ENCODE peak calls at places on chromosome 15, in five cellular contexts. K is cardiac muscle cell, P is neural progenitor cell, H is heart left ventricle, N is aorta. W is an unnamed sample. For H3K4me1 and H3K9me3, the result is how much of the 10 kb centered on the place peaks cover.

GRCh38 chr15:41507820-41508290 is 5.8 kb downstream of the LTK start:
- DNase-seq in P (no peak), N (no peak), H (no peak), K (no peak), W (peak)

GRCh38 chr15:37877851-37878577 is 56.4 kb upstream of the TMCO5A start:
- DNase-seq in P (no peak), H (no peak), N (no peak), K (no peak), W (no peak)

GRCh38 chr15:56832125-56832524 is 86.3 kb upstream of the TCF12 start:
- DNase-seq in H (peak), K (no peak), N (peak), P (no peak), W (peak)

GRCh38 chr15:43410572-43411214 is 39.8 kb downstream of the TUBGCP4 start:
- DNase-seq in K (no peak), H (no peak), P (no peak), N (no peak), W (no peak)

GRCh38 chr15:51736069-51736468 is 1.4 kb downstream of the LYSMD2 start:
- DNase-seq in K (no peak), H (no peak), P (no peak), N (no peak), W (no peak)

GRCh38 chr15:36778516-36778915 is 199.1 kb downstream of the CDIN1 start:
- DNase-seq in H (no peak), P (no peak), K (no peak), N (no peak), W (no peak)

GRCh38 chr15:64452988-64453688 is 7.2 kb upstream of the ZNF609 start:
- DNase-seq in N (no peak), P (peak), H (peak), K (no peak), W (no peak)

GRCh38 chr15:78060232-78060631 is 17.3 kb downstream of the TBC1D2B start:
- DNase-seq in P (no peak), N (no peak), H (no peak), K (no peak), W (no peak)

GRCh38 chr15:54026258-54026657 is 48.0 kb downstream of the UNC13C start:
- DNase-seq in K (no peak), N (no peak), P (no peak), H (no peak), W (no peak)
- H3K4me1 ChIP-seq in K (under half), N (under half), P (under half), H (under half), W (under half)

DNA sequence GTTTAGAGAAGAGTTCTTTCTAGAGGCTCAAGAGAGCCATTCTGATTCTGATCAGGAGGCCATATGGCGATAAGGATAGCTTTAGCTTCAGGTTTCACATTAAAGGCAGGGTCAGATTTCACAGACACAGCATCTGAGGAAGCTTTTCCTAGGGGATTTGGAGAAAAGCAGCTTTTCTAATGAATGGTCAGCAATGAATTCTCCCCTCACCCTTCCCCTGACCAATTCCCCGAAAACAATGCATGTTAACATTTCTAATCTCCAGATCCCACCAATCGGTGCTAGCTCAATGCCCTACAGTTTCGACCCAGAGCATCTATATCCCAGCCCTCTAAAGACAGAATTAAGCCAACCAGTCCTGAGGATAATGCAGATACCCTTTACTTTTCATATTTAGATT is 9.8 kb downstream of the AGBL1 start:
- DNase-seq in N (no peak), P (peak), K (no peak), H (no peak), W (no peak)
- H3K4me3 ChIP-seq in N (no peak), P (peak), K (no peak), H (no peak), W (no peak)

GRCh38 chr15:25169318-25169717 is 214.5 kb downstream of the SNRPN start:
- DNase-seq in K (no peak), N (peak), H (no peak), P (no peak), W (no peak)
- H3K9me3 ChIP-seq in K (under half), N (under half), H (under half), P (under half), W (under half)

DNA sequence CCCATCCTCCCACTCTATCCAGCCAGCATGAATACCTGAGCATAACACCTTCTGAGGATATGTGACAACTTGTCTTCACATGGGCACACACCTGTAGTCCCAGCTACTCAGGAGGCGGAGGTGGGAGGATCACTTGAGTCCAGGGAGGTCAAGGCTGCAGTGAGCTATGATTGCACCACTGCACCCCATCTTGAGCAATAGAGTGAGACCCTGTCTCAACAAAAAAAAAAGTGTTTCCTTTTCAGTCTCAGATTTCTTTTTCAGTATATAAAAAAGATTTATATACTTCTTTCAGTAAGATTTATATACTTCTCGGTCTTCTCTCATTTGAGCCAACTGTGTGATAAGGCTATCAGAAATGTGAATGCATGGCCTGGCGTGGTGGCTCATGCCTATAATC is 84.9 kb upstream of the SKOR1 start:
- DNase-seq in N (no peak), P (no peak), H (no peak), K (no peak), W (no peak)
- H3K4me1 ChIP-seq in N (under half), P (under half), H (under half), K (under half), W (under half)

GRCh38 chr15:100373942-100374341 is 32.2 kb upstream of the ADAMTS17 start:
- DNase-seq in K (no peak), P (no peak), N (no peak), H (no peak), W (no peak)
- H3K4me3 ChIP-seq in K (no peak), P (peak), N (peak), H (no peak), W (no peak)

GRCh38 chr15:47292638-47293037 is 424.7 kb upstream of the SEMA6D start:
- DNase-seq in H (no peak), N (no peak), K (no peak), P (no peak), W (no peak)
- H3K9me3 ChIP-seq in H (under half), N (under half), K (under half), P (under half), W (under half)

DNA sequence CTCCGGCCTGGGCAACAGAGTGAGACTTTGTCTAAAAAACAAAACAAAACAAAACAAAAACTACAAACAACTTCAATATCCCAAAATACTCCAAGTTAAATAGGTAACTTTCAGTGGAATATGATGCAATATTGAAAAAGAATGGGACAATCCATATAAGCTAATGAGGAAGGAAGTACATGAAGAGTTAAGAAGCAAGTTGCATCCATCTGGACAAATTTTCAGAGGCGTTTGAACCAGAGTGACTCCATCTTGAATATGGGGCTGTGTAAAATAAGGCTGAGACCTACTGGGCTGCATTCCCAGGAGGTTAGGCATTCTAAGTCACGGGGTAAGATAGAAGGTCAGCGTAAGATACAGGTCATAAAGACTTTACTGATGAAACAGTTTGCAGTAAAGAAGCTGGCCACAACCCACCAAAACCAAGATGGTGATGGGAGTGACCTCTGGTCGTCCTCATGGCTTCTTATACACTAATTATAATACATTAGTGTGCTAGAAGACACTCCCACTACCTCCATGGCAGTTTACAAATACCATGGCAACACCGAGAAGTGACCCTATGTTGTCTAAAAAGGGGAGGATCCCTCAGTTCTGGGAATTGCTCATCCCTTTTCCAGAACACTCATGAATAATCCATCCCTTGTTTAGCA is 58.1 kb upstream of the LCTL start:
- DNase-seq in K (no peak), P (no peak), N (no peak), H (no peak), W (no peak)
- H3K4me1 ChIP-seq in K (under half), P (under half), N (under half), H (under half), W (under half)

GRCh38 chr15:76337739-76338554 is 1.4 kb downstream of the ISL2 start:
- DNase-seq in H (no peak), K (peak), P (peak), N (no peak), W (no peak)
- H3K4me3 ChIP-seq in H (peak), K (peak), P (peak), N (no peak), W (peak)

DNA sequence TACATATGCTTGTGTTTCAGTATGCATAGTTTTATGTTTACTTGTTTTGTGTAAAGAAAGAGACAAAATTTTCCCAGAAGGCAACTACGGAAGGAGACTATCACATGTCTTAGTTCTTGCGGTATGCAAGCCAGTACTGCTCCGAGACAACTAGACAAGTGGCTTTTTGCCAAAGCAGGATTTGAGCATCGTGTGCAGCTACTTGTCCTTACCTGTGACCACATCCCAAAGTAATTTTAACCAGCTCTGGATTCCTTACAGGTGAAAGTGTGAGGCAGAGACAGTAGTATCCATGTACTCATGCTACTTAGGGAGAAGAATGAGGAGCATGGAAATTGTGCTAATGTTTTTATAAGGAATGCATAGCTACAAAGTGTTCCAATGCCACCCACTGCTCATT is 591.3 kb upstream of the NR2F2 start:
- DNase-seq in P (no peak), H (no peak), K (no peak), N (no peak), W (no peak)
- H3K9me3 ChIP-seq in P (under half), H (under half), K (under half), N (under half), W (under half)

DNA sequence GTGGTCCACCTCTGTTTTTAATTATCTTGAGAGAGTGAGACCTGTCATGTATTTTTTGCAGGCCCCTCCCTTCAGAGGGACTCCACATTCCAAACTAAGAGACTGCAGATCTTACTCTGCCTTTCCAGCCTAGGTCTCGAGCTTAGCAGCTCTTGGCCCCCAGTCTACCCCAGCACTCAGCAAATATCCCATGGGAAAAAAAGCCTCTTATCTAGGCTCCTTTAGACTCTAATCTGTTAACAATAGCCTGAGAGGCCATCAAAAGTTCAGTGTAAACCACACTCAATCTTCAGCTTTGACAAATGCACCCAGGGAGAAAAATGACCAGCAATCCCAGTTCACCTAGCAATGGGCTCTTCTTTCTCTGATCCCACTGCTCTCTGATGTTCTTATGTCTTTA is 8.6 kb upstream of the BLM start:
- DNase-seq in K (peak), H (no peak), P (peak), N (no peak), W (no peak)
- H3K4me1 ChIP-seq in K (under half), H (under half), P (under half), N (under half), W (under half)